ENCODE peak calls at places on chromosomes 12 and 14, in five cellular contexts. One of them, this sample, is unnamed.
A peak's percentile ranks its signal among the peaks of the same experiment; 100 is the strongest.

GRCh38 chr12:105729372-105729771 is 398.9 kb downstream of the C12orf75 start:
- ATAC-seq in pancreas: no peak
- ATAC-seq in right lobe of liver: no peak
- ATAC-seq in omental fat pad: no peak
- ATAC-seq in A549: no peak
- ATAC-seq in this sample: no peak

GRCh38 chr12:106584104-106585064 is 1.6 kb downstream of the RFX4 start:
- ATAC-seq in right lobe of liver: no peak
- ATAC-seq in A549: no peak
- ATAC-seq in pancreas: no peak
- ATAC-seq in omental fat pad: no peak
- ATAC-seq in this sample: no peak

GRCh38 chr14:102781063-102781462 is 3.8 kb downstream of the TRAF3 start:
- ATAC-seq in pancreas: no peak
- ATAC-seq in right lobe of liver: no peak
- ATAC-seq in A549: no peak
- ATAC-seq in omental fat pad: no peak
- ATAC-seq in this sample: no peak

GRCh38 chr12:79776111-79776510 is 85.3 kb upstream of the PAWR start:
- ATAC-seq in A549: no peak
- ATAC-seq in omental fat pad: no peak
- ATAC-seq in pancreas: no peak
- ATAC-seq in right lobe of liver: no peak
- ATAC-seq in this sample: no peak

GRCh38 chr12:84913151-84913550 is 552 bp upstream of the SLC6A15 start:
- ATAC-seq in right lobe of liver: no peak
- ATAC-seq in pancreas: no peak
- ATAC-seq in omental fat pad: no peak
- ATAC-seq in A549: peak; percentile 10
- ATAC-seq in this sample: no peak

GRCh38 chr14:20440882-20441281 is 4.9 kb upstream of the KLHL33 start:
- ATAC-seq in pancreas: no peak
- ATAC-seq in right lobe of liver: peak; percentile 21
- ATAC-seq in A549: no peak
- ATAC-seq in omental fat pad: no peak
- ATAC-seq in this sample: no peak

GRCh38 chr12:92973614-92974013 is 44.5 kb upstream of the EEA1 start:
- ATAC-seq in right lobe of liver: no peak
- ATAC-seq in omental fat pad: no peak
- ATAC-seq in pancreas: no peak
- ATAC-seq in A549: no peak
- ATAC-seq in this sample: no peak

GRCh38 chr14:50344116-50344775 is 32.1 kb downstream of the DMAC2L start:
- ATAC-seq in pancreas: no peak
- ATAC-seq in A549: no peak
- ATAC-seq in omental fat pad: peak; percentile 58
- ATAC-seq in right lobe of liver: no peak
- ATAC-seq in this sample: no peak

GRCh38 chr14:68810173-68811153 is 17.6 kb upstream of the ZFP36L1 start:
- ATAC-seq in omental fat pad: no peak
- ATAC-seq in A549: no peak
- ATAC-seq in pancreas: peak; percentile 55
- ATAC-seq in right lobe of liver: no peak
- ATAC-seq in this sample: no peak

GRCh38 chr14:57479197-57479596 is 14.5 kb downstream of the CCDC198 start:
- ATAC-seq in pancreas: no peak
- ATAC-seq in omental fat pad: no peak
- ATAC-seq in right lobe of liver: no peak
- ATAC-seq in A549: no peak
- ATAC-seq in this sample: no peak

GRCh38 chr14:78950654-78951053 is 780.5 kb downstream of the NRXN3 start:
- ATAC-seq in right lobe of liver: no peak
- ATAC-seq in omental fat pad: no peak
- ATAC-seq in A549: no peak
- ATAC-seq in pancreas: no peak
- ATAC-seq in this sample: no peak

GRCh38 chr14:82855912-82856381 is 1322.3 kb upstream of the SEL1L start:
- ATAC-seq in right lobe of liver: no peak
- ATAC-seq in omental fat pad: peak; percentile 37
- ATAC-seq in A549: no peak
- ATAC-seq in pancreas: peak; percentile 58
- ATAC-seq in this sample: peak; percentile 34

GRCh38 chr12:74896186-74896585 is 313.5 kb downstream of the KCNC2 start:
- ATAC-seq in omental fat pad: no peak
- ATAC-seq in right lobe of liver: no peak
- ATAC-seq in A549: no peak
- ATAC-seq in pancreas: no peak
- ATAC-seq in this sample: no peak